ENCODE peak calls at places on chromosomes 4 and X, in six cellular contexts. D, M, B, Y, S and O are unnamed samples. For H3K27me3, the result is how much of the 10 kb centered on the place peaks cover.

GRCh38 chr4:157421365-157421764 is 200.8 kb downstream of the GRIA2 start:
- DNase-seq in Y (no peak), B (no peak), M (no peak), S (no peak), D (no peak), O (no peak)

GRCh38 chr4:89248879-89249281 is 58.7 kb downstream of the GPRIN3 start:
- DNase-seq in S (no peak), D (no peak), Y (no peak), M (no peak), B (no peak), O (no peak)

GRCh38 chr4:181662383-181662782 is 580.8 kb upstream of the TENM3 start:
- DNase-seq in D (no peak), B (no peak), M (peak), Y (no peak), S (no peak), O (peak)

GRCh38 chrX:54745676-54746075 is 52.4 kb downstream of the ITIH6 start:
- DNase-seq in D (peak), S (no peak), M (no peak), Y (no peak), B (no peak), O (no peak)

GRCh38 chr4:124952601-124953000 is 240.1 kb upstream of the ANKRD50 start:
- DNase-seq in Y (no peak), D (no peak), S (no peak), M (no peak), B (no peak), O (no peak)

GRCh38 chrX:103806862-103807474 is 25.1 kb downstream of the RAB9B start:
- DNase-seq in M (no peak), D (no peak), B (no peak), Y (no peak), S (no peak), O (no peak)

GRCh38 chr4:127936974-127937373 is 28.0 kb downstream of the MFSD8 start:
- DNase-seq in M (peak), B (no peak), Y (no peak), S (no peak), D (no peak), O (peak)

GRCh38 chr4:87038837-87039715 is 104.3 kb downstream of the AFF1 start:
- DNase-seq in M (peak), B (no peak), S (peak), D (peak), Y (peak), O (peak)

GRCh38 chrX:64342811-64343210 is 52.4 kb downstream of the MTMR8 start:
- DNase-seq in B (no peak), Y (no peak), S (no peak), M (no peak), D (no peak), O (no peak)

GRCh38 chrX:44105228-44105913 is 132.2 kb upstream of the NDP start:
- DNase-seq in Y (no peak), M (no peak), D (no peak), B (no peak), S (no peak), O (no peak)

DNA sequence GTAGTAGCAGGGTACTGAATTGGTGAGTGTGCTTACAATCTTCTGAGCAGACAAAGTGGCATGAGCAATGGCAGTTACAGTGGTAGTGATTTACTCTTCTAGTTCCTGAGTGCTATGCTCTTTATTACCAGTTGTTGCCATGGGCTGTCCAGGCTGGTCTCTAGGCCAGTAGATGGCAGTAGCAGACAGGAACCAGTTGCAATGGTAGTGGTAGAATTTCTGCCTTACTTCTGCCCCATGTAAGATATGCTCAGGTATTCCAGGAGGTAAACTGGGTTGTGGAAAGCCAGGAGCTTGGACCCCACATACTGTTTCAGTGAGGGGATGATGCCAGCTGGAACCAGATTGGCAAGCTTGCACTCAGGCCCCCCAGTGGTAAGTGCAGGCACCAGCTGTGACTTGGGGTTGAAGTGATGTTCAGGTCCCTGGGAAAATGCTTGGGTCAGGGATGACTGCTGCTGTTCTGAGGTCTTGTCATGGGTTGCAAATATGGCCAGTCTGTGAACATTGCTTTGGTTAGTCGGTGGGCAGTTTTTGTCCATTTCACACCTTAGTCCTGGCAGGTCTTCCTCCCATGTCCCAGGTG is 63.0 kb upstream of the ZXDB start:
- DNase-seq in B (peak), M (peak), D (no peak), Y (no peak), S (no peak), O (no peak)
- H3K27me3 ChIP-seq in B (under half), M (under half), D (under half), Y (under half), S (under half), O (under half)

GRCh38 chr4:38111717-38112116 is 151.5 kb downstream of the PTTG2 start:
- DNase-seq in D (no peak), S (no peak), B (no peak), M (no peak), Y (no peak), O (no peak)
- TF ChIP-seq CTCF in D (no peak), S (no peak), B (no peak), M (no peak), Y (no peak), O (no peak)

GRCh38 chrX:16848541-16848940 is 21.6 kb downstream of the RBBP7 start:
- DNase-seq in B (no peak), Y (no peak), D (no peak), S (no peak), M (no peak), O (no peak)
- H3K27ac ChIP-seq in B (no peak), Y (no peak), D (no peak), S (no peak), M (no peak), O (peak)

GRCh38 chrX:153004780-153005179 is 10.9 kb upstream of the PNMA5 start:
- DNase-seq in S (no peak), B (no peak), Y (no peak), M (no peak), D (no peak), O (no peak)
- H3K27me3 ChIP-seq in S (under half), B (under half), Y (under half), M (under half), D (under half), O (under half)